ENCODE peak calls at places on chromosomes 16 and 17, in seven cellular contexts. Z is Peyer's patch, E is prostate gland, P is pancreas, M is astrocyte, Q is OCI-LY7, F is A549. R is an unnamed sample.

GRCh38 chr16:19304670-19305240 is 19.2 kb downstream of the CLEC19A start:
- DNase-seq in Z (no peak), E (no peak), P (no peak), M (no peak), Q (no peak), F (peak; percentile 37), R (no peak)

GRCh38 chr16:49856741-49857330 is 924 bp upstream of the ZNF423 start:
- DNase-seq in Z (no peak), E (peak; percentile 69), P (peak; percentile 74), M (peak; percentile 79), Q (peak; percentile 20), F (peak; percentile 79), R (peak; percentile 87)

GRCh38 chr16:89701425-89702406 is at the start of gene SPATA2L:
- DNase-seq in Z (peak; percentile 97), E (peak; percentile 96), P (peak; percentile 97), M (peak; percentile 50), Q (peak; percentile 98), F (peak; percentile 92), R (peak; percentile 69)

GRCh38 chr17:50101346-50102163 is 6.4 kb downstream of the PDK2 start:
- DNase-seq in Z (no peak), E (no peak), P (peak; percentile 70), M (no peak), Q (no peak), F (no peak), R (peak; percentile 50)

GRCh38 chr16:55809851-55810250 is 23.0 kb downstream of the CES1 start:
- DNase-seq in Z (no peak), E (no peak), P (no peak), M (no peak), Q (no peak), F (no peak), R (no peak)

GRCh38 chr16:87541004-87541881 is 48.4 kb upstream of the ZCCHC14 start:
- DNase-seq in Z (no peak), E (no peak), P (no peak), M (peak; percentile 73), Q (no peak), F (no peak), R (peak; percentile 88)

GRCh38 chr17:260031-260791 is 78.8 kb upstream of the DOC2B start:
- DNase-seq in Z (peak; percentile 7), E (no peak), P (no peak), M (no peak), Q (peak; percentile 16), F (no peak), R (no peak)

GRCh38 chr17:57707892-57708291 is 37.2 kb downstream of the CCDC182 start:
- DNase-seq in Z (no peak), E (no peak), P (no peak), M (no peak), Q (no peak), F (no peak), R (no peak)

GRCh38 chr17:35163886-35164285 is 16.3 kb downstream of the UNC45B start:
- DNase-seq in Z (no peak), E (no peak), P (no peak), M (no peak), Q (no peak), F (no peak), R (no peak)

GRCh38 chr17:30554839-30555751 is 77.9 kb downstream of the GOSR1 start:
- DNase-seq in Z (peak; percentile 32), E (no peak), P (no peak), M (no peak), Q (peak; percentile 33), F (no peak), R (peak; percentile 46)

GRCh38 chr17:49572226-49572625 is 3.4 kb upstream of the NXPH3 start:
- DNase-seq in Z (no peak), E (no peak), P (no peak), M (no peak), Q (no peak), F (no peak), R (no peak)

GRCh38 chr17:75352079-75352569 is 53.4 kb downstream of the GRB2 start:
- DNase-seq in Z (no peak), E (peak; percentile 30), P (peak; percentile 41), M (no peak), Q (peak; percentile 68), F (no peak), R (no peak)

GRCh38 chr16:81734632-81735434 is 44.3 kb upstream of the PLCG2 start:
- DNase-seq in Z (no peak), E (no peak), P (no peak), M (no peak), Q (no peak), F (no peak), R (no peak)

GRCh38 chr16:81739503-81739902 is 39.6 kb upstream of the PLCG2 start:
- DNase-seq in Z (no peak), E (no peak), P (no peak), M (no peak), Q (peak; percentile 59), F (no peak), R (no peak)

GRCh38 chr16:81738831-81739496 is 40.1 kb upstream of the PLCG2 start:
- DNase-seq in Z (peak; percentile 91), E (no peak), P (no peak), M (no peak), Q (peak; percentile 93), F (no peak), R (no peak)

GRCh38 chr16:81740163-81740562 is 38.9 kb upstream of the PLCG2 start:
- DNase-seq in Z (peak; percentile 74), E (no peak), P (no peak), M (no peak), Q (peak; percentile 93), F (no peak), R (no peak)

GRCh38 chr16:81737885-81738536 is 41.1 kb upstream of the PLCG2 start:
- DNase-seq in Z (peak; percentile 91), E (peak; percentile 94), P (peak; percentile 88), M (peak; percentile 69), Q (peak; percentile 92), F (peak; percentile 87), R (peak; percentile 86)
- H3K4me3 ChIP-seq in Z (peak overlapping the region; percentile 6), E (peak overlapping the region; percentile 17), P (no peak overlapping the region), M (peak overlapping the region; percentile 41), Q (peak overlapping the region; percentile 71), F (peak overlapping the region; percentile 32), R (no peak overlapping the region)

GRCh38 chr17:37743612-37743874 is 1.3 kb downstream of the HNF1B start:
- DNase-seq in Z (no peak), E (no peak), P (peak; percentile 58), M (no peak), Q (no peak), F (peak; percentile 91), R (no peak)
- H3K4me3 ChIP-seq in Z (peak overlapping the region; percentile 60), E (peak overlapping the region; percentile 35), P (peak overlapping the region; percentile 49), M (no peak overlapping the region), Q (no peak overlapping the region), F (peak overlapping the region; percentile 67), R (no peak overlapping the region)

GRCh38 chr17:15265131-15265530 is at the start of gene PMP22:
- DNase-seq in Z (no peak), E (no peak), P (peak; percentile 13), M (no peak), Q (no peak), F (no peak), R (no peak)
- H3K4me3 ChIP-seq in Z (peak within 1 kb of the TSS; percentile 27), E (no peak within 1 kb of the TSS), P (no peak within 1 kb of the TSS), M (no peak within 1 kb of the TSS), Q (no peak within 1 kb of the TSS), F (peak within 1 kb of the TSS; percentile 2), R (peak within 1 kb of the TSS; percentile 29)

GRCh38 chr17:44312396-44313104 is 4.1 kb downstream of the RUNDC3A start:
- DNase-seq in Z (no peak), E (no peak), P (no peak), M (no peak), Q (no peak), F (no peak), R (no peak)

GRCh38 chr17:44314869-44315661 is 6.7 kb downstream of the RUNDC3A start:
- DNase-seq in Z (no peak), E (no peak), P (no peak), M (no peak), Q (peak; percentile 42), F (peak; percentile 93), R (peak; percentile 22)

GRCh38 chr17:44315760-44316731 is 7.6 kb downstream of the RUNDC3A start:
- DNase-seq in Z (no peak), E (no peak), P (no peak), M (no peak), Q (no peak), F (no peak), R (no peak)

GRCh38 chr17:44314031-44314430 is 5.6 kb downstream of the RUNDC3A start:
- DNase-seq in Z (no peak), E (no peak), P (no peak), M (no peak), Q (no peak), F (no peak), R (no peak)

DNA sequence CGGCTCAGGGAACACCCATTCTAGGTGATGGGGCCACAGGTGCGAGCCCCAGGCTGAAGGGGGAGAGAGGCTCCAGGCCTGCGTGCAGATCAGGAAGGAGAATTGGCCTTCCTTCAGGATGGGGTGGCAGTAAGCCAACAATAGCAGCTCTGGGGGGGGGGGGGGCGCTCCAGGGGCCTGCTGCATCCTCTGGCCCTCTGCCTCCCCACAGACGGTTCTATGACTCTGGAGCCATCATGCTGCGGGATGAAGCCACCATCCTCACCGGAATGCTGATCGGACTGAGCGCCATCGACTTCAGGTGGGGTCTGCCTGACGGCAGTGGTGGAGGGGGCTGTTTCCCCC is 6.1 kb downstream of the RUNDC3A start:
- DNase-seq in Z (no peak), E (no peak), P (no peak), M (no peak), Q (no peak), F (no peak), R (no peak)
- H3K4me3 ChIP-seq in Z (no peak overlapping the region), E (no peak overlapping the region), P (no peak overlapping the region), M (no peak overlapping the region), Q (peak overlapping the region; percentile 61), F (peak overlapping the region; percentile 63), R (no peak overlapping the region)

GRCh38 chr17:7588553-7589203 is 1.2 kb downstream of the SOX15 start:
- DNase-seq in Z (no peak), E (no peak), P (no peak), M (no peak), Q (no peak), F (no peak), R (no peak)
- H3K4me3 ChIP-seq in Z (peak overlapping the region; percentile 38), E (peak overlapping the region; percentile 44), P (no peak overlapping the region), M (no peak overlapping the region), Q (no peak overlapping the region), F (no peak overlapping the region), R (no peak overlapping the region)

GRCh38 chr17:64385187-64386083 is 5.2 kb downstream of the PECAM1 start:
- DNase-seq in Z (no peak), E (no peak), P (no peak), M (peak; percentile 95), Q (no peak), F (peak; percentile 53), R (peak; percentile 95)
- H3K4me3 ChIP-seq in Z (no peak overlapping the region), E (no peak overlapping the region), P (no peak overlapping the region), M (no peak overlapping the region), Q (no peak overlapping the region), F (no peak overlapping the region), R (peak overlapping the region; percentile 35)

GRCh38 chr16:79571065-79571697 is 29.4 kb downstream of the MAF start:
- DNase-seq in Z (no peak), E (no peak), P (no peak), M (no peak), Q (no peak), F (no peak), R (peak; percentile 1)
- H3K4me3 ChIP-seq in Z (no peak overlapping the region), E (no peak overlapping the region), P (no peak overlapping the region), M (no peak overlapping the region), Q (no peak overlapping the region), F (no peak overlapping the region), R (no peak overlapping the region)